ENCODE peak calls at places on chromosomes 2 and 18, in seven cellular contexts. K is GM23338, F is IMR-90, I is colonic mucosa, L is tibial artery, S is left lung, O is cardiac muscle cell. H is an unnamed sample.

GRCh38 chr18:50186385-50186784 is 8.6 kb downstream of the MYO5B start:
- DNase-seq in K (no peak), F (no peak), I (no peak), L (no peak), S (no peak), O (no peak), H (no peak)

GRCh38 chr2:207091928-207092327 is 73.8 kb downstream of the KLF7 start:
- DNase-seq in K (no peak), F (no peak), I (no peak), L (no peak), S (no peak), O (no peak), H (no peak)

GRCh38 chr18:50973367-50974126 is 5.7 kb downstream of the ELAC1 start:
- DNase-seq in K (no peak), F (peak; percentile 79), I (no peak), L (no peak), S (no peak), O (no peak), H (no peak)

GRCh38 chr2:163246111-163246510 is 407.5 kb upstream of the KCNH7 start:
- DNase-seq in K (no peak), F (no peak), I (no peak), L (no peak), S (no peak), O (no peak), H (no peak)

GRCh38 chr2:224284134-224284946 is 117.6 kb downstream of the FAM124B start:
- DNase-seq in K (peak; percentile 63), F (peak; percentile 25), I (peak; percentile 30), L (no peak), S (no peak), O (peak; percentile 52), H (peak; percentile 30)

GRCh38 chr18:36214811-36215210 is 27.5 kb downstream of the MOCOS start:
- DNase-seq in K (no peak), F (no peak), I (no peak), L (no peak), S (no peak), O (no peak), H (no peak)

GRCh38 chr2:56348382-56348781 is 164.6 kb downstream of the CCDC85A start:
- DNase-seq in K (no peak), F (no peak), I (no peak), L (no peak), S (no peak), O (peak; percentile 15), H (no peak)

GRCh38 chr2:96685592-96686459 is 43.3 kb downstream of the FER1L5 start:
- DNase-seq in K (peak; percentile 60), F (no peak), I (no peak), L (no peak), S (no peak), O (peak; percentile 64), H (no peak)

GRCh38 chr2:199581935-199582336 is 124.2 kb upstream of the SATB2 start:
- DNase-seq in K (peak; percentile 48), F (peak; percentile 11), I (no peak), L (no peak), S (no peak), O (peak; percentile 31), H (no peak)

GRCh38 chr18:21598726-21599584 is 1.5 kb downstream of the ESCO1 start:
- DNase-seq in K (no peak), F (no peak), I (no peak), L (peak; percentile 23), S (no peak), O (no peak), H (no peak)

GRCh38 chr2:160581448-160581847 is 87.8 kb upstream of the RBMS1 start:
- DNase-seq in K (peak; percentile 68), F (no peak), I (no peak), L (no peak), S (no peak), O (peak; percentile 19), H (no peak)

DNA sequence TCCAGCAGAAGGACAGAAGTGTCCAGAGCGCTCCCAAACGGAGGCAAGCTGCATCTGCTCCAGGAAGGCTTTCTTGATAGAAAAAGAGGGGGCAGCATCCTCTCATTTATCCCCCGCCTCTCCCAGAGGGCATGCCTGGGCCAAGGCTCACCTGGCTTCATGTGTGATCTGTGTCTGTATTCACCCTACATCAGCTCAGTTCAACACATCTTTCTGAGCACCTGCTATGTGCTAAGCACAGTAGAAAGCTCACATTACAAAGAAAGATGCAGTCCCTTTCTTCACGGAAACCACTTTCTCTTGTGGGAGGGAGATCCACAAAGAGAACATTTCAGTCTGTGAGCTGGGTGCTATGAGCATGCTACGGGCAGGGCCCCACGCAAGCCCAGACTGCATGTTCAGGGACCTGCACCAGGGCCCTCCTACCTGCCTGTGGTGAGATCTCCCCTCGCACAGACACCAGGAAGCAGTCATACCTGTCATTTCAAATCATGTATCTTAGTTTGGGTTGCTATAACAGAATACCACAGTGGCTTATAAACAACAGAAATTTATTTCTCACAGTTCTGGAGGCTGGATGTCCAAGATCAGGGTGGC is 90.8 kb downstream of the PDCL3 start:
- DNase-seq in K (no peak), F (no peak), I (no peak), L (no peak), S (no peak), O (no peak), H (no peak)
- H3K4me1 ChIP-seq in K (no peaks in the 10 kb centered on the region), F (no peaks in the 10 kb centered on the region), I (no peaks in the 10 kb centered on the region), L (no peaks in the 10 kb centered on the region), S (no peaks in the 10 kb centered on the region), O (no peaks in the 10 kb centered on the region), H (no peaks in the 10 kb centered on the region)

DNA sequence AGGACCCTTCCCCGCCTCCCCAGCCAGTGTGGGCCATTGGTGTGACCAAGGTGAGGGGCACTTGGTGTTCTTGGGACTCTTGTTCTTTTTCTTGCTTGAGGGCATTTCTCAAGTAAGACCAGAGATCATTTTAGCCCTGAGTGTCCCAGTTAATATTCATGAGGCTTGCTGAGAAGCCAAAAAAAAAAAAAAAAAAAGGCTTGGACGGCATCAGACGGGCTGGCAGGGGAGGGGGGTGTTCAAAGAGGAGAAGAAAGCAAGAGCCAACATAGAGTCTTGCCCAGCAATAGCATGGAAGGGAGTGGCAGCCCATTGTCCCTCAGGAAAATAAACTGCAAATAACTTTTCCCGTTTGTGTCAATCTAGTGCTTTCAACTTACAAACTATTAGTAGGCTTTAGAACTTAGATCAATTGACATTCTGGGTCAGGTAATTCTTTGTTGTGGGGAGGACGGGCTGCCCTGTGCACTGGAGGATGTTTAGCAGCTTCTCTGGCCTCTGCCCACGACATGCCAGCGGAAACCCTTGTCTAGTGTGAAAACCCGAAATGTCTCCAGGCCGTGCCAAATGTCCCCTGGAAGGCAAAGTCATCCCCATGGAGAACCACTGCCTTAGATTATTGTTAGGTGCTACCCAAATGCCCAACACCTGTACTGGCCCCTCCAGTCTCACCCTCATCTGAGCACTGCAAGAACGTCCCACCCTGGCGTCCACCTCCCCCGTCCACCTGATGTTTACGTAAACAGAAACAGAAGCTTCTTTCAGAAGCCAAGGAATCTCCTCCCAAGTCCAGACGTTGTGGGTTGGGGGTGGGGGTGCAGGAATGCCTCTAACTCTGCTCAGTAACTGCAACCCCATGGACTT is 163.4 kb downstream of the BCL2 start:
- DNase-seq in K (no peak), F (no peak), I (no peak), L (no peak), S (no peak), O (no peak), H (no peak)
- H3K4me3 ChIP-seq in K (no peak overlapping the region), F (no peak overlapping the region), I (no peak overlapping the region), L (no peak overlapping the region), S (no peak overlapping the region), O (no peak overlapping the region), H (no peak overlapping the region)

DNA sequence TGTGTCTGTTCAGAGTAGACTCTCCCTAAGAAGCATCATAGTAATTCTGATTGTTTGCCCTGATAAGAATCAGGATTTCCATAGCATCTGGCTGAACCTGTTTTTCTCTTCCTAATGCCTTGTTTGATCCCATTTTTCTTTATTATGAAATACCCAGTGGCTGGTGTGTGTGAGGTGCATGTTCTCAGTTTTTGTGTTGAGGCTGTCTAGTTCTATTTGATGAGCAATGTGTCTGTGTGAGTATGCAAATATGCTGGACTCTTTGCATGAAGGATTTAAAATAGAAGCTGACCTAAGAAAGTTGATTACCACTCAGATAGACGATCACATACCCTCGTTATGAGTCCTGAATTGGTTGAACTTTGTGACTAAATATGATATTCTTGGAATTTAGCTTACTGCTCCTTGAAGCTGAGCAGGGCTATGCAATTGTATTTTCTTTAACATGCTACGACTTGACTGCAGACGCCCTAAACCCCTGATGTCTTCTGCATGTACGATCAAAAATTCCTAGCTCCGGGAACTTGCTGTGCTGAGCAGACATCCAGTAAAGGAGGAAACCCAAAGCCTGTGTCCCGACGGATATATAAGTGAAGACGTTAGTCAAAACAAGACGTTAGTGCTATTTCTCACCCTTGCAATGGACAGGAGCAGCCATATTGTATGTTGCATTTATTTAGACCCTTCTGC is 51.3 kb downstream of the SETBP1 start:
- DNase-seq in K (no peak), F (peak; percentile 41), I (no peak), L (no peak), S (no peak), O (no peak), H (no peak)
- H3K4me1 ChIP-seq in K (no peaks in the 10 kb centered on the region), F (peaks cover 3% of the 10 kb centered on the region), I (peaks cover 9% of the 10 kb centered on the region), L (no peaks in the 10 kb centered on the region), S (no peaks in the 10 kb centered on the region), O (peaks cover 31% of the 10 kb centered on the region), H (no peaks in the 10 kb centered on the region)

GRCh38 chr18:48132993-48133674 is 202.7 kb upstream of the SMAD2 start:
- DNase-seq in K (no peak), F (no peak), I (no peak), L (no peak), S (peak; percentile 11), O (no peak), H (no peak)
- H3K4me3 ChIP-seq in K (no peak overlapping the region), F (no peak overlapping the region), I (no peak overlapping the region), L (no peak overlapping the region), S (no peak overlapping the region), O (no peak overlapping the region), H (no peak overlapping the region)

DNA sequence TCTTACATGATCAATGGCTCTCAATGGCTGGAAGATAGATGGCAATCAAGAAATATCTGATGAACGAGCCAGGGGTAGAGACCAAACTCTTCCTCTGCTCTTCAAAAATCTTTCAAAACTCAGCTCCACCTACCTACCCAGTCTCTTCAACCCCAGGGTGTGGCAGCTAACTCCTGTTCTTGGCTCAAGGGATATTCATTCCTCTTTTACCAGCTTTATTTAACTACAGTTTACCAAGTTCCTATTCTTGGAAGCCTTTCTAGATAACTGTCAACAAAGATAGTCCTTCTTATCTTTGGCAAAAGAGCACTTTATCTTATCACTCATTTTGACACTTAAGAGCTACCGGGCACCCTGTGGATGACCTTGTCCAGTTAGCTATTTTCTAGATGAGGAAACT is 36.3 kb downstream of the EPHA4 start:
- DNase-seq in K (no peak), F (no peak), I (no peak), L (no peak), S (no peak), O (no peak), H (no peak)
- H3K4me1 ChIP-seq in K (peaks cover 8% of the 10 kb centered on the region), F (peaks cover under 1% of the 10 kb centered on the region), I (no peaks in the 10 kb centered on the region), L (no peaks in the 10 kb centered on the region), S (no peaks in the 10 kb centered on the region), O (peaks cover 28% of the 10 kb centered on the region), H (no peaks in the 10 kb centered on the region)

GRCh38 chr18:61949946-61950345 is 57.1 kb upstream of the RNF152 start:
- DNase-seq in K (no peak), F (peak; percentile 74), I (no peak), L (no peak), S (no peak), O (no peak), H (no peak)

GRCh38 chr18:61951396-61951795 is 58.6 kb upstream of the RNF152 start:
- DNase-seq in K (no peak), F (no peak), I (no peak), L (no peak), S (no peak), O (no peak), H (no peak)

GRCh38 chr18:61948196-61948800 is 55.5 kb upstream of the RNF152 start:
- DNase-seq in K (no peak), F (peak; percentile 59), I (no peak), L (no peak), S (no peak), O (peak; percentile 4), H (no peak)

GRCh38 chr18:61950371-61950770 is 57.6 kb upstream of the RNF152 start:
- DNase-seq in K (no peak), F (no peak), I (no peak), L (no peak), S (no peak), O (no peak), H (no peak)

GRCh38 chr18:61948842-61949438 is 56.1 kb upstream of the RNF152 start:
- DNase-seq in K (no peak), F (no peak), I (no peak), L (no peak), S (no peak), O (no peak), H (no peak)
- H3K4me3 ChIP-seq in K (no peak overlapping the region), F (no peak overlapping the region), I (no peak overlapping the region), L (no peak overlapping the region), S (no peak overlapping the region), O (no peak overlapping the region), H (no peak overlapping the region)